ENCODE peak calls at places on chromosomes 11 and 22, in ten cellular contexts. M, T, D, E, S, C, K, Q, N and W are unnamed samples.
A peak's percentile ranks its signal among the peaks of the same experiment; 100 is the strongest.

GRCh38 chr22:48188211-48188845 is 1425.9 kb downstream of the TBC1D22A start:
- DNase-seq in M (no peak), Q (no peak), T (no peak), N (peak; percentile 15), E (no peak), C (no peak), S (no peak), K (no peak), D (no peak), W (no peak)

GRCh38 chr11:60130496-60130895 is 42.0 kb downstream of the MS4A2 start:
- DNase-seq in N (peak; percentile 83), M (no peak), D (peak; percentile 22), S (no peak), K (no peak), C (peak; percentile 3), Q (no peak), T (peak; percentile 3), E (peak; percentile 8), W (peak; percentile 7)

GRCh38 chr11:70297341-70297740 is 26.9 kb downstream of the PPFIA1 start:
- DNase-seq in N (peak; percentile 94), S (no peak), T (no peak), E (no peak), Q (no peak), D (no peak), C (no peak), M (no peak), K (no peak), W (no peak)

GRCh38 chr11:33976351-33977199 is 75.0 kb upstream of the CAPRIN1 start:
- DNase-seq in M (no peak), T (peak; percentile 88), C (peak; percentile 54), Q (no peak), S (no peak), E (no peak), K (no peak), D (no peak), N (no peak), W (no peak)

GRCh38 chr11:95059031-95059430 is 7.7 kb upstream of the SRSF8 start:
- DNase-seq in E (no peak), N (no peak), S (no peak), M (no peak), C (no peak), K (no peak), D (no peak), Q (no peak), T (no peak), W (no peak)

GRCh38 chr22:47322854-47323253 is 560.4 kb downstream of the TBC1D22A start:
- DNase-seq in D (no peak), N (peak; percentile 46), K (no peak), M (no peak), C (no peak), E (no peak), T (no peak), Q (no peak), S (no peak), W (no peak)

GRCh38 chr11:31160504-31161422 is 208.8 kb downstream of the DCDC1 start:
- DNase-seq in E (no peak), T (no peak), C (no peak), Q (no peak), N (peak; percentile 40), D (no peak), K (no peak), S (no peak), M (no peak), W (no peak)

GRCh38 chr11:107688322-107688918 is 23.4 kb downstream of the SLN start:
- DNase-seq in S (no peak), E (no peak), K (no peak), M (no peak), C (no peak), Q (no peak), D (no peak), T (peak; percentile 49), N (no peak), W (no peak)

GRCh38 chr22:42646569-42647525 is 2.3 kb downstream of the CYB5R3 start:
- DNase-seq in E (peak; percentile 84), M (no peak), N (no peak), Q (no peak), S (peak; percentile 83), C (peak; percentile 59), D (no peak), T (peak; percentile 68), K (no peak), W (no peak)

GRCh38 chr11:60915250-60915914 is 1.4 kb downstream of the TMEM109 start:
- DNase-seq in E (peak; percentile 57), Q (peak; percentile 75), C (peak; percentile 48), T (peak; percentile 56), N (peak; percentile 95), K (peak; percentile 52), D (peak; percentile 65), M (peak; percentile 65), S (peak; percentile 49), W (no peak)